ENCODE peak calls at places on chromosomes 1 and 21, in four cellular contexts. M is mesendoderm, J is IMR-90, Q is H9. D is an unnamed sample.

GRCh38 chr1:4627353-4627752 is 27.1 kb upstream of the AJAP1 start:
- DNase-seq in M (no peak), J (no peak), Q (peak), D (no peak)

GRCh38 chr1:43981135-43981491 is 2.1 kb downstream of the B4GALT2 start:
- DNase-seq in M (no peak), J (no peak), Q (no peak), D (no peak)

GRCh38 chr1:47212636-47213229 is 19.3 kb downstream of the TAL1 start:
- DNase-seq in M (no peak), J (no peak), Q (no peak), D (no peak)

GRCh38 chr1:45411510-45411899 is 71.3 kb upstream of the MUTYH start:
- DNase-seq in M (peak), J (no peak), Q (no peak), D (no peak)

GRCh38 chr1:86699186-86699585 is 5.2 kb upstream of the SH3GLB1 start:
- DNase-seq in M (no peak), J (no peak), Q (no peak), D (no peak)

GRCh38 chr1:1422465-1423244 is 1.6 kb upstream of the ANKRD65 start:
- DNase-seq in M (peak), J (peak), Q (peak), D (no peak)

GRCh38 chr21:44531606-44532128 is 8.3 kb downstream of the KRTAP10-1 start:
- DNase-seq in M (no peak), J (no peak), Q (no peak), D (no peak)

GRCh38 chr1:71080178-71080781 is 555 bp downstream of the ZRANB2 start:
- DNase-seq in M (peak), J (peak), Q (no peak), D (no peak)

GRCh38 chr1:111934346-111934745 is 55.1 kb downstream of the KCND3 start:
- DNase-seq in M (no peak), J (no peak), Q (no peak), D (no peak)

GRCh38 chr1:31795801-31796621 is 19.8 kb downstream of the SPOCD1 start:
- DNase-seq in M (no peak), J (peak), Q (no peak), D (no peak)

GRCh38 chr1:153465728-153466625 is 5.5 kb upstream of the S100A7 start:
- DNase-seq in M (peak), J (peak), Q (peak), D (peak)

GRCh38 chr1:43987159-43988022 is 4.0 kb upstream of the CCDC24 start:
- DNase-seq in M (no peak), J (peak), Q (no peak), D (no peak)

GRCh38 chr1:155729031-155729898 is 40.4 kb downstream of the DAP3 start:
- DNase-seq in M (peak), J (peak), Q (peak), D (peak)
- H3K9ac ChIP-seq in M (no peak), J (no peak), Q (no peak), D (no peak)

GRCh38 chr1:160438320-160438918 is 38.1 kb downstream of the VANGL2 start:
- DNase-seq in M (no peak), J (no peak), Q (no peak), D (no peak)

GRCh38 chr1:160436975-160437374 is 36.6 kb downstream of the VANGL2 start:
- DNase-seq in M (no peak), J (no peak), Q (no peak), D (no peak)

GRCh38 chr1:160439718-160440117 is 39.4 kb downstream of the VANGL2 start:
- DNase-seq in M (no peak), J (no peak), Q (no peak), D (no peak)

GRCh38 chr1:160438935-160439334 is 38.6 kb downstream of the VANGL2 start:
- DNase-seq in M (no peak), J (no peak), Q (no peak), D (no peak)

GRCh38 chr1:160437432-160438319 is 37.3 kb downstream of the VANGL2 start:
- DNase-seq in M (no peak), J (no peak), Q (no peak), D (no peak)
- H3K27ac ChIP-seq in M (no peak), J (no peak), Q (no peak), D (no peak)

GRCh38 chr1:24201941-24202440 is 14.9 kb upstream of the IFNLR1 start:
- DNase-seq in M (peak), J (peak), Q (peak), D (peak)
- H4K8ac ChIP-seq in M (no peak), J (peak), Q (no peak), D (no peak)

DNA sequence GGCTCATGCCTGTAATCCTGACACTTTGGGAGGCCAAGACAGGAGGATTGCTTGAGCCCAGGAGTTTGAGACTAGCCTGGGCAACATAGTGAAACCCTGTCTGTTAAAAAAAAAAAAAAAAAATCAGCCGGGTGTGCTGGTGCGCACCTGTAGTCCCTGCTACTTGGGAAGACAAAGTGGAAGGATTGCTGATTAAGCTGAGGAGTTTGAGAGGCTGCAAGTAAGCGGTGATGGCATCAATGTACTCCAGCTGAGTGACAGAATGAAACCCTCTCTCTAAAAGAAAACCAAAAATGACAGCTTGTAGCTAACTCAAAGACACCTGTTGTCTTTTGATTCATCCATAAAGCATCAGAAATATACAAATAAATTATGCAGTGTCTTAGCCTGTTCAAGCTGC is 31.8 kb downstream of the SIPA1L2 start:
- DNase-seq in M (no peak), J (no peak), Q (no peak), D (no peak)
- H3K9ac ChIP-seq in M (no peak), J (no peak), Q (no peak), D (no peak)

DNA sequence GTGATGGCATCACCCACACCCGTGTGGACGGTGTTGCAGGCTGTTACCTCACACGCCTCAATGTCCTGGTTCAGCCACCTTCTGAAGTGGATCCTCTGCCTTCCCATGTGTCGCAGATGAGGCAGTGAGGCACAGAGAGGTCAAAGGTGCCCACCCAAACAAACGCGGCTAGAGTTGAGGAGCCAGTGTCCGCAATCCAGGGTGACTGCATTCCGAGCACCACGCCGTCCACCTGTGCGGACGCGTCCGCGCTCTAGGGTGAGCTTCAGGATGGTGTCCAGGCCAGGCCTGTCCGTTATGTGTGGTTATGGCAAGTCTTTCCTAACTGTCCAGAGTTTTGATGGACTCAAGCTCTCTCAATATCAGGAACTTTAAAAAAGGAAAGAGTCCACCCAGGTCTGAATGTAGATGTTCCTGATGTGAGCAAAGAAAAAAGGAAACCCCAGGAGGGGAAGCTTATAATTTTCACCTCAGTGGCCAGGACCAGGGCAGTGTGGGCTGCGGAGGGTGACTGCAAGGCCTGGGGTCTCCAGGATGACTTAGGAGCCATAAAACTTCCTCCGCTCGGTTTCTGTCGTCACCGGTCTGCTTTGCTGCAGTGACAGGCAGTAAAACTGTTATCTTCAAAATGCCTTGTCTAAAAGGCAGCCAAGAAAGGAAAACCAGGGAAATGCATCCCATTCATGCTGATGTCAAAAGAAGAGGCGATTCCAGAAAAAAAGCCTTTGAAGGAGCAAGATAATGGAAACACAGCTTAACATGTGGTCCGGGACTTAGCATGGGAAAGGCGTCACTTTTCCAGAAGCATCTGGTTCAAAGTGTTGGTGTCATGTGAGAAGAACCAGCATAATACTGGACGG is 41.8 kb downstream of the COL6A1 start:
- DNase-seq in M (no peak), J (no peak), Q (no peak), D (no peak)
- H3K27ac ChIP-seq in M (no peak), J (no peak), Q (no peak), D (no peak)

DNA sequence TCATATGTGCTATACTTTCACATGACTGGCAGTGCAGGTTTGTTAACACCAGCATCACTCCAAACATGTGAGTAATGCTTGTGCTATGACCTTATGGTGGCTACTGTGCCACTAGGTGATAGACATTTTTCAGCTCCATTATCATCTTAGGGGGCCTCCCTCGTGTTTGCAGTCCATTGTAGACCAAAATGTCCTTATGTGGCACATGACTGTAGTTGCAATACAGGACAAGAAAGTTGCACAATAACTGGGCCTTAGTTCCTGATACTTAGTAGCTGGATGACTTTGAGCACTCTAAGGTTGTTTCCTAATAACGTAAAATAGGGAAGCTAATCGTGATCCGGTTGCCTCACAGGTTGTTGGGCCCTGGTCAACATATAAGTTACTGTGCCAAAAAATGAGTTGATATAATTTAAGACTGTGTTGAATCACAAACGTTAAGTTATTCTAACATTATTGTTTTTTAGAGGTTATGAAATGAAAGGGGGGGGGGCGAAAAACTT is 511 bp upstream of the SNX27 start:
- DNase-seq in M (peak), J (peak), Q (no peak), D (no peak)
- H4K8ac ChIP-seq in M (no peak), J (peak), Q (no peak), D (no peak)

DNA sequence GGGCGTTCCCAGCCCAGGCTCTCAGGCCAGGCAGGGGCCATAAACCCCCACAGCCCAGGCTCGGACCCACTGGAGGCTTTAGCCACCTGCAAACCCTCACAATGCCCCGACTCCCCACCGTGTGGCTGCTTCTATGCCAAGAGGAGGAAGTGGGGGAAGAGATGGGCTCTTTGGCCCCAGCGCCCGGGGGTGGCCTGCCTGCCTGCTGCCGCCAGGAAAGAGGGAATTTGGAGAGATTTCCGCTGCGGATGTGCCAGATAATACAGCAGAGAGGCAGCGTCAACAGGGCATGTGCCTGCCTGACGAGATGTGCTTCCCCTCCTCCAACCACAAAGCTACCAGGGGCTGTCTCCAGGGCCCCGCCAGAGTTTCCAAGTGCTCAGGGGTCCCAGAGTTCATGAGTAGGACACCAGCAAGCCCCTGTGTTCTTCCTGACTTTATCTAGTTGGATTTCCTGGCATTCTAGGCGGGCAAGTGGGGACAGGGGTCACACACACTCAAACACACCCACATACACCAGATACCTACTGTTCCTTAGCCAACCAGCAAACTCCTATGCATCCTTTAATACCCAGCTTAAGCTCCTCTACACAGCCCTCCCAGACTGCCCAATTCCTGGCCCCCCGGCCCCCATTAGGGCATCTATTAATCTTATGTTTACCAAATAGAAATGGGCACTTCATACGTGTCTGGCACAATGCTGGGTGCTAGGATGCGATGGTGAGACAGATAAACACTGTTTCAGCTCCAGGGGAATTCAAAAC is 14.1 kb downstream of the EPHA2 start:
- DNase-seq in M (no peak), J (no peak), Q (no peak), D (no peak)
- H3K9ac ChIP-seq in M (peak), J (peak), Q (no peak), D (no peak)

GRCh38 chr1:171217658-171218443 is 30.4 kb upstream of the FMO1 start:
- DNase-seq in M (no peak), J (no peak), Q (no peak), D (no peak)

GRCh38 chr1:171221665-171222591 is 26.4 kb upstream of the FMO1 start:
- DNase-seq in M (peak), J (peak), Q (no peak), D (no peak)

GRCh38 chr1:171219751-171220385 is 28.4 kb upstream of the FMO1 start:
- DNase-seq in M (peak), J (peak), Q (peak), D (peak)

GRCh38 chr1:171220551-171221175 is 27.6 kb upstream of the FMO1 start:
- DNase-seq in M (peak), J (peak), Q (peak), D (peak)

GRCh38 chr1:171218661-171219060 is 29.6 kb upstream of the FMO1 start:
- DNase-seq in M (no peak), J (no peak), Q (peak), D (no peak)
- H3K27ac ChIP-seq in M (no peak), J (peak), Q (no peak), D (no peak)

DNA sequence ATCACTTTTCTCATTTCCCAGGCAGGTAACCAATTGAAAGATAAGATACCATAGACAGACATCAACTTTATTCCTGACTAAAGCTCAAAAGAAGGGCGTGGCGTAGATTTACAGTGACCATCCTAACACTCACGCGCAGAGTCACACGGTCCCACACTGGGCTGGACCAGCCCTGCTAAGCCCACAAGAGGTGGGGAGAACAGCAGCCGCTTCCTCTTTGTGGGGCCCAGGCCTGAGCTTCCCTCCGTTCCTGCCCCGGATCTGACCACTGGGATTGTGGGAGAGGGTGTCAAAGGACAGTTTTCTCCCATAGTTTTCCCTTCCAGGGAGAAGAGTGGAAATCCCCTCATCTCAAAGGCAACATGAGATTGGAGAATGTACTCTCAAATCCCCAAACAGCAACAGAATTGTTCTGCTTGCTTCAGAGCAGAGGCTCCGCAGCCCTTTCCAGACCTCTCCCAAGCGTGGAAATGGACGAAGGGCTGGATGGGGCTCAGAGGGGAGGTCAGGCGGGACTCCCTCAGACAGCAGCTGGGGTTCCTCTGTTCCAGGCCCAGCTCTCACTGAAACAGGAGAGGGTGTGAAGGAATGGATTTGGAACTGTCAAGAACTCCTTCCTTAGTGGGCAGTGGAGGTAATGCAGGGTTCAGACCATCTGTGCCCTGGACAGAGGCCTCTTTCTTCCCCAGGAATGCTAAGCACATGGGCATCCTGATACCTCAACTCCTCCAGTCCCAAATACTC is 33.7 kb downstream of the L1TD1 start:
- DNase-seq in M (no peak), J (no peak), Q (no peak), D (no peak)
- H4K8ac ChIP-seq in M (no peak), J (no peak), Q (no peak), D (no peak)

D was measured in neuronal stem cell.